ENCODE peak calls at places on chromosomes 1 and 21, in seven cellular contexts. One of them, this sample, is unnamed.

GRCh38 chr1:3219725-3220467 is 150.9 kb downstream of the PRDM16 start:
- DNase-seq in cardiac muscle cell: no peak
- DNase-seq in body of pancreas: peak; percentile 52
- DNase-seq in coronary artery: no peak
- DNase-seq in neural progenitor cell: no peak
- DNase-seq in A549: no peak
- DNase-seq in fibroblast of lung: no peak
- DNase-seq in this sample: no peak

GRCh38 chr1:171295821-171296220 is 18.2 kb upstream of the FMO4 start:
- DNase-seq in cardiac muscle cell: no peak
- DNase-seq in body of pancreas: no peak
- DNase-seq in coronary artery: no peak
- DNase-seq in neural progenitor cell: no peak
- DNase-seq in A549: no peak
- DNase-seq in fibroblast of lung: no peak
- DNase-seq in this sample: peak; percentile 42

GRCh38 chr1:153534933-153535663 is 693 bp downstream of the S100A6 start:
- DNase-seq in cardiac muscle cell: no peak
- DNase-seq in body of pancreas: peak; percentile 47
- DNase-seq in coronary artery: peak; percentile 90
- DNase-seq in neural progenitor cell: no peak
- DNase-seq in A549: peak; percentile 65
- DNase-seq in fibroblast of lung: peak; percentile 60
- DNase-seq in this sample: peak; percentile 59

GRCh38 chr1:32984090-32984828 is 19.6 kb upstream of the RNF19B start:
- DNase-seq in cardiac muscle cell: no peak
- DNase-seq in body of pancreas: peak; percentile 27
- DNase-seq in coronary artery: no peak
- DNase-seq in neural progenitor cell: no peak
- DNase-seq in A549: no peak
- DNase-seq in fibroblast of lung: peak; percentile 73
- DNase-seq in this sample: peak; percentile 85

GRCh38 chr21:15192243-15192642 is 127.4 kb upstream of the NRIP1 start:
- DNase-seq in cardiac muscle cell: no peak
- DNase-seq in body of pancreas: no peak
- DNase-seq in coronary artery: no peak
- DNase-seq in neural progenitor cell: no peak
- DNase-seq in A549: no peak
- DNase-seq in fibroblast of lung: peak; percentile 43
- DNase-seq in this sample: no peak

GRCh38 chr1:192439373-192440025 is 122.7 kb downstream of the RGS21 start:
- DNase-seq in cardiac muscle cell: no peak
- DNase-seq in body of pancreas: no peak
- DNase-seq in coronary artery: no peak
- DNase-seq in neural progenitor cell: no peak
- DNase-seq in A549: peak; percentile 58
- DNase-seq in fibroblast of lung: peak; percentile 73
- DNase-seq in this sample: peak; percentile 1

GRCh38 chr1:206117151-206117948 is at the start of gene AVPR1B:
- DNase-seq in cardiac muscle cell: peak; percentile 79
- DNase-seq in body of pancreas: peak; percentile 50
- DNase-seq in coronary artery: peak; percentile 71
- DNase-seq in neural progenitor cell: peak; percentile 75
- DNase-seq in A549: peak; percentile 31
- DNase-seq in fibroblast of lung: peak; percentile 8
- DNase-seq in this sample: peak; percentile 34

GRCh38 chr1:206050655-206051235 is 2.2 kb upstream of the RHEX start:
- DNase-seq in cardiac muscle cell: no peak
- DNase-seq in body of pancreas: no peak
- DNase-seq in coronary artery: no peak
- DNase-seq in neural progenitor cell: no peak
- DNase-seq in A549: no peak
- DNase-seq in fibroblast of lung: no peak
- DNase-seq in this sample: no peak

GRCh38 chr1:22711071-22711470 is 432 bp downstream of the EPHB2 start:
- DNase-seq in cardiac muscle cell: peak; percentile 42
- DNase-seq in body of pancreas: no peak
- DNase-seq in coronary artery: no peak
- DNase-seq in neural progenitor cell: peak; percentile 53
- DNase-seq in A549: no peak
- DNase-seq in fibroblast of lung: no peak
- DNase-seq in this sample: no peak

GRCh38 chr1:218481116-218481775 is 136.1 kb downstream of the TGFB2 start:
- DNase-seq in cardiac muscle cell: no peak
- DNase-seq in body of pancreas: no peak
- DNase-seq in coronary artery: no peak
- DNase-seq in neural progenitor cell: no peak
- DNase-seq in A549: no peak
- DNase-seq in fibroblast of lung: no peak
- DNase-seq in this sample: peak; percentile 91

GRCh38 chr1:77659879-77660593 is 22.4 kb downstream of the ZZZ3 start:
- DNase-seq in cardiac muscle cell: no peak
- DNase-seq in body of pancreas: no peak
- DNase-seq in coronary artery: no peak
- DNase-seq in neural progenitor cell: no peak
- DNase-seq in A549: no peak
- DNase-seq in fibroblast of lung: no peak
- DNase-seq in this sample: no peak

GRCh38 chr1:183012301-183012994 is 10.8 kb upstream of the LAMC1 start:
- DNase-seq in cardiac muscle cell: no peak
- DNase-seq in body of pancreas: no peak
- DNase-seq in coronary artery: no peak
- DNase-seq in neural progenitor cell: no peak
- DNase-seq in A549: no peak
- DNase-seq in fibroblast of lung: no peak
- DNase-seq in this sample: no peak

DNA sequence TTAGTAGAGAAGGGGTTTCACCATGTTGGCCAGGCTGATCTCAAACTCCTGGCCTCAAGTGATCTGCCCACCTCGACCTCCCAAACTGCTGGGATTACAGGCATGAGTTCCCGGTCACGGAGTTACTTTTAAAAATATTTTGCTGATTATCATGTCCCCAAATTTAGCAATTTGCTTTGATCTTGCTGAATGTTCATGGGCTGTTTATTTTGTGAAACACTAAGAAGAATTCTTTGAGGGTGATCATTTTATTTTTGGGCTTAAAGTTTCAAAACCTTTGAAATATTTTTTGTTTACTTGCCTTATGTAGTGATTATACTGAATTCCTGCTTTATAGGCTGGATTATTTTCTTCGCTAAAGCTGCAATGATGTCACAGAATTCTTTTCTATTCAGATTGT is 11.4 kb upstream of the LAMC1 start:
- DNase-seq in cardiac muscle cell: no peak
- DNase-seq in body of pancreas: no peak
- DNase-seq in coronary artery: no peak
- DNase-seq in neural progenitor cell: no peak
- DNase-seq in A549: no peak
- DNase-seq in fibroblast of lung: no peak
- DNase-seq in this sample: no peak
- TF ChIP-seq CTCF in cardiac muscle cell: no peak
- TF ChIP-seq CTCF in body of pancreas: no peak
- TF ChIP-seq CTCF in coronary artery: no peak
- TF ChIP-seq CTCF in neural progenitor cell: no peak
- TF ChIP-seq CTCF in A549: no peak
- TF ChIP-seq CTCF in fibroblast of lung: no peak
- TF ChIP-seq CTCF in this sample: no peak

GRCh38 chr1:42466030-42466429 is 2.9 kb downstream of the CCDC30 start:
- DNase-seq in cardiac muscle cell: no peak
- DNase-seq in body of pancreas: no peak
- DNase-seq in coronary artery: no peak
- DNase-seq in neural progenitor cell: no peak
- DNase-seq in A549: no peak
- DNase-seq in fibroblast of lung: no peak
- DNase-seq in this sample: no peak

GRCh38 chr1:42462828-42463763 is at the start of gene CCDC30:
- DNase-seq in cardiac muscle cell: peak; percentile 98
- DNase-seq in body of pancreas: peak; percentile 99
- DNase-seq in coronary artery: peak; percentile 99
- DNase-seq in neural progenitor cell: peak; percentile 99
- DNase-seq in A549: peak; percentile 95
- DNase-seq in fibroblast of lung: peak; percentile 98
- DNase-seq in this sample: peak; percentile 97

GRCh38 chr1:42469727-42470126 is 6.6 kb downstream of the CCDC30 start:
- DNase-seq in cardiac muscle cell: no peak
- DNase-seq in body of pancreas: no peak
- DNase-seq in coronary artery: no peak
- DNase-seq in neural progenitor cell: no peak
- DNase-seq in A549: no peak
- DNase-seq in fibroblast of lung: no peak
- DNase-seq in this sample: no peak

DNA sequence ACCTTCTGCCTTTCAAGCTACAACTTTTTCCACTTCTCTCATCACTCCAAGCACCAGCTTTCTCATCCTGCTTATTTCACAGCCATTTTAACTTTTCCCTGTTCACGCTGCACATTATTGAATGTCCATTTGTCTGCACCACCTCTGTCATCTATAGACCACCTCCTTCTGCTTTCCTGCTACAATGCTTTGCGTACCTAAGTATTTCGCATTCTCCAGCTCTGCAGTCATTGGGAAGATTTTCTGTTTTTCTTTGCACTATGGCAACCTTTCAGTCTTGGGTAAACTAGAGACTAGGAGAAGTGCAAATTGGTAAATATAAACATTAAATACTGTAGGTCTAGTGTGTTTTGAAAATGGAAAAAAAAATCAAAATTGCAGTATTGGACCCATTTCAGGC is 820 bp downstream of the CCDC30 start:
- DNase-seq in cardiac muscle cell: no peak
- DNase-seq in body of pancreas: no peak
- DNase-seq in coronary artery: no peak
- DNase-seq in neural progenitor cell: no peak
- DNase-seq in A549: no peak
- DNase-seq in fibroblast of lung: no peak
- DNase-seq in this sample: no peak
- H3K4me3 ChIP-seq in cardiac muscle cell: peak overlapping the region; percentile 57
- H3K4me3 ChIP-seq in body of pancreas: peak overlapping the region; percentile 73
- H3K4me3 ChIP-seq in coronary artery: peak overlapping the region; percentile 82
- H3K4me3 ChIP-seq in neural progenitor cell: peak overlapping the region; percentile 77
- H3K4me3 ChIP-seq in A549: peak overlapping the region; percentile 93
- H3K4me3 ChIP-seq in fibroblast of lung: peak overlapping the region; percentile 50
- H3K4me3 ChIP-seq in this sample: peak overlapping the region; percentile 86

GRCh38 chr1:93814795-93815737 is 63.9 kb downstream of the DNTTIP2 start:
- DNase-seq in cardiac muscle cell: no peak
- DNase-seq in body of pancreas: no peak
- DNase-seq in coronary artery: no peak
- DNase-seq in neural progenitor cell: no peak
- DNase-seq in A549: no peak
- DNase-seq in fibroblast of lung: no peak
- DNase-seq in this sample: no peak

GRCh38 chr1:93815738-93816110 is 63.3 kb downstream of the DNTTIP2 start:
- DNase-seq in cardiac muscle cell: no peak
- DNase-seq in body of pancreas: no peak
- DNase-seq in coronary artery: no peak
- DNase-seq in neural progenitor cell: no peak
- DNase-seq in A549: no peak
- DNase-seq in fibroblast of lung: no peak
- DNase-seq in this sample: no peak

GRCh38 chr1:93811646-93812045 is 67.4 kb downstream of the DNTTIP2 start:
- DNase-seq in cardiac muscle cell: no peak
- DNase-seq in body of pancreas: no peak
- DNase-seq in coronary artery: no peak
- DNase-seq in neural progenitor cell: no peak
- DNase-seq in A549: no peak
- DNase-seq in fibroblast of lung: no peak
- DNase-seq in this sample: peak; percentile 75

GRCh38 chr1:93814059-93814794 is 64.8 kb downstream of the DNTTIP2 start:
- DNase-seq in cardiac muscle cell: peak; percentile 72
- DNase-seq in body of pancreas: peak; percentile 69
- DNase-seq in coronary artery: no peak
- DNase-seq in neural progenitor cell: peak; percentile 82
- DNase-seq in A549: peak; percentile 52
- DNase-seq in fibroblast of lung: peak; percentile 89
- DNase-seq in this sample: peak; percentile 84

DNA sequence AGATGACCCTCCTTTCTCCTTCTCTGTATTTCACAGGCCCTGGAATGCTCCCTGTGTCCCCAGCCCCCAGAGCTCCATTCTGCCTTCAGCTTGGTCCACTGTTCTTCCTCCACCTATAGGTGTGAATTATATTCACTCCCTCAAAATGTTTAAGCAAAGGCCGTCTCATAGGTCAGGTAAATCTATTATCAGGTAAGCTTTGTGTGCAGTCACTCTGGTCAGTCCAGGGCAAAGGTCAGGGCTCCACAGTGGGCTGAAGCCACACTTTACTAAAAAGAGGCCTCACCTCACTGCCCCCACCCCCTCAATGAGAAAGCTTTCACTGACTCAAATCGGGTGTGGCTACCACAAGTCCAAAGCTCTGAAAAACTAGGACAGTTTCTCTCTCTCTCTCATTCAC is 65.9 kb downstream of the DNTTIP2 start:
- DNase-seq in cardiac muscle cell: no peak
- DNase-seq in body of pancreas: no peak
- DNase-seq in coronary artery: no peak
- DNase-seq in neural progenitor cell: no peak
- DNase-seq in A549: no peak
- DNase-seq in fibroblast of lung: peak; percentile 40
- DNase-seq in this sample: peak; percentile 23
- TF ChIP-seq CTCF in cardiac muscle cell: no peak
- TF ChIP-seq CTCF in body of pancreas: no peak
- TF ChIP-seq CTCF in coronary artery: no peak
- TF ChIP-seq CTCF in neural progenitor cell: no peak
- TF ChIP-seq CTCF in A549: no peak
- TF ChIP-seq CTCF in fibroblast of lung: no peak
- TF ChIP-seq CTCF in this sample: no peak

GRCh38 chr1:10387611-10388386 is 11.1 kb upstream of the PGD start:
- DNase-seq in cardiac muscle cell: no peak
- DNase-seq in body of pancreas: peak; percentile 24
- DNase-seq in coronary artery: no peak
- DNase-seq in neural progenitor cell: peak; percentile 59
- DNase-seq in A549: peak; percentile 62
- DNase-seq in fibroblast of lung: peak; percentile 81
- DNase-seq in this sample: peak; percentile 67
- H3K4me3 ChIP-seq in cardiac muscle cell: no peak overlapping the region
- H3K4me3 ChIP-seq in body of pancreas: no peak overlapping the region
- H3K4me3 ChIP-seq in coronary artery: peak overlapping the region; percentile 52
- H3K4me3 ChIP-seq in neural progenitor cell: no peak overlapping the region
- H3K4me3 ChIP-seq in A549: peak overlapping the region; percentile 14
- H3K4me3 ChIP-seq in fibroblast of lung: peak overlapping the region; percentile 8
- H3K4me3 ChIP-seq in this sample: peak overlapping the region; percentile 18

GRCh38 chr1:28719332-28719619 is 17.5 kb upstream of the YTHDF2 start:
- DNase-seq in cardiac muscle cell: no peak
- DNase-seq in body of pancreas: no peak
- DNase-seq in coronary artery: no peak
- DNase-seq in neural progenitor cell: no peak
- DNase-seq in A549: no peak
- DNase-seq in fibroblast of lung: no peak
- DNase-seq in this sample: no peak
- TF ChIP-seq CTCF in cardiac muscle cell: no peak
- TF ChIP-seq CTCF in body of pancreas: no peak
- TF ChIP-seq CTCF in coronary artery: no peak
- TF ChIP-seq CTCF in neural progenitor cell: no peak
- TF ChIP-seq CTCF in A549: no peak
- TF ChIP-seq CTCF in fibroblast of lung: no peak
- TF ChIP-seq CTCF in this sample: no peak